ENCODE peak calls at places on chromosome 1, in ten cellular contexts. One of them, this sample, is unnamed.

GRCh38 chr1:38680801-38681510 is 178.6 kb downstream of the RRAGC start:
- DNase-seq in AG10803: no peak
- DNase-seq in fibroblast of pulmonary artery: peak
- DNase-seq in lung: no peak
- DNase-seq in foreskin fibroblast: no peak
- DNase-seq in uterus: no peak
- DNase-seq in NB4: peak
- DNase-seq in IMR-90: no peak
- DNase-seq in LNCaP clone FGC: no peak
- DNase-seq in prostate gland: no peak
- DNase-seq in this sample: no peak

GRCh38 chr1:8351693-8352470 is 34.0 kb downstream of the SLC45A1 start:
- DNase-seq in lung: no peak
- DNase-seq in prostate gland: no peak
- DNase-seq in NB4: peak
- DNase-seq in AG10803: no peak
- DNase-seq in uterus: peak
- DNase-seq in LNCaP clone FGC: no peak
- DNase-seq in IMR-90: no peak
- DNase-seq in foreskin fibroblast: no peak
- DNase-seq in fibroblast of pulmonary artery: no peak
- DNase-seq in this sample: peak

GRCh38 chr1:25806418-25806817 is 6.4 kb downstream of the SELENON start:
- DNase-seq in foreskin fibroblast: no peak
- DNase-seq in IMR-90: peak
- DNase-seq in fibroblast of pulmonary artery: peak
- DNase-seq in AG10803: peak
- DNase-seq in LNCaP clone FGC: no peak
- DNase-seq in prostate gland: no peak
- DNase-seq in uterus: peak
- DNase-seq in NB4: no peak
- DNase-seq in lung: no peak
- DNase-seq in this sample: no peak

GRCh38 chr1:218073062-218073461 is 212.0 kb upstream of the RRP15 start:
- DNase-seq in lung: no peak
- DNase-seq in prostate gland: no peak
- DNase-seq in IMR-90: no peak
- DNase-seq in LNCaP clone FGC: no peak
- DNase-seq in AG10803: no peak
- DNase-seq in fibroblast of pulmonary artery: no peak
- DNase-seq in uterus: no peak
- DNase-seq in foreskin fibroblast: no peak
- DNase-seq in NB4: no peak
- DNase-seq in this sample: no peak

GRCh38 chr1:16153999-16154673 is 1.7 kb downstream of the EPHA2 start:
- DNase-seq in IMR-90: no peak
- DNase-seq in NB4: no peak
- DNase-seq in lung: no peak
- DNase-seq in AG10803: no peak
- DNase-seq in fibroblast of pulmonary artery: no peak
- DNase-seq in uterus: no peak
- DNase-seq in foreskin fibroblast: no peak
- DNase-seq in prostate gland: no peak
- DNase-seq in LNCaP clone FGC: no peak
- DNase-seq in this sample: no peak

GRCh38 chr1:25909062-25909461 is 2.8 kb upstream of the STMN1 start:
- DNase-seq in AG10803: no peak
- DNase-seq in lung: no peak
- DNase-seq in LNCaP clone FGC: no peak
- DNase-seq in foreskin fibroblast: no peak
- DNase-seq in prostate gland: no peak
- DNase-seq in IMR-90: no peak
- DNase-seq in NB4: no peak
- DNase-seq in fibroblast of pulmonary artery: no peak
- DNase-seq in uterus: no peak
- DNase-seq in this sample: no peak

GRCh38 chr1:235513495-235514366 is 9.5 kb upstream of the B3GALNT2 start:
- DNase-seq in prostate gland: peak
- DNase-seq in LNCaP clone FGC: peak
- DNase-seq in IMR-90: peak
- DNase-seq in foreskin fibroblast: peak
- DNase-seq in NB4: peak
- DNase-seq in AG10803: peak
- DNase-seq in fibroblast of pulmonary artery: peak
- DNase-seq in lung: no peak
- DNase-seq in uterus: no peak
- DNase-seq in this sample: no peak

GRCh38 chr1:57576750-57577149 is 152.9 kb upstream of the DAB1 start:
- DNase-seq in AG10803: no peak
- DNase-seq in uterus: no peak
- DNase-seq in prostate gland: no peak
- DNase-seq in NB4: no peak
- DNase-seq in fibroblast of pulmonary artery: no peak
- DNase-seq in IMR-90: no peak
- DNase-seq in foreskin fibroblast: no peak
- DNase-seq in lung: no peak
- DNase-seq in LNCaP clone FGC: peak
- DNase-seq in this sample: no peak

GRCh38 chr1:145545055-145545454 is 62.7 kb upstream of the GPR89A start:
- DNase-seq in NB4: no peak
- DNase-seq in fibroblast of pulmonary artery: no peak
- DNase-seq in prostate gland: no peak
- DNase-seq in uterus: no peak
- DNase-seq in LNCaP clone FGC: no peak
- DNase-seq in lung: no peak
- DNase-seq in AG10803: no peak
- DNase-seq in IMR-90: peak
- DNase-seq in foreskin fibroblast: no peak
- DNase-seq in this sample: no peak
- H3K4me3 ChIP-seq in NB4: no peak
- H3K4me3 ChIP-seq in fibroblast of pulmonary artery: no peak
- H3K4me3 ChIP-seq in prostate gland: no peak
- H3K4me3 ChIP-seq in uterus: no peak
- H3K4me3 ChIP-seq in LNCaP clone FGC: no peak
- H3K4me3 ChIP-seq in lung: no peak
- H3K4me3 ChIP-seq in AG10803: no peak
- H3K4me3 ChIP-seq in IMR-90: no peak
- H3K4me3 ChIP-seq in foreskin fibroblast: no peak
- H3K4me3 ChIP-seq in this sample: no peak

GRCh38 chr1:59698386-59698785 is 116.4 kb upstream of the HOOK1 start:
- DNase-seq in NB4: peak
- DNase-seq in prostate gland: no peak
- DNase-seq in uterus: no peak
- DNase-seq in fibroblast of pulmonary artery: no peak
- DNase-seq in lung: no peak
- DNase-seq in foreskin fibroblast: no peak
- DNase-seq in LNCaP clone FGC: no peak
- DNase-seq in AG10803: no peak
- DNase-seq in IMR-90: no peak
- DNase-seq in this sample: no peak

GRCh38 chr1:59697138-59697811 is 117.5 kb upstream of the HOOK1 start:
- DNase-seq in lung: no peak
- DNase-seq in IMR-90: no peak
- DNase-seq in uterus: no peak
- DNase-seq in fibroblast of pulmonary artery: no peak
- DNase-seq in foreskin fibroblast: no peak
- DNase-seq in NB4: peak
- DNase-seq in LNCaP clone FGC: no peak
- DNase-seq in AG10803: no peak
- DNase-seq in prostate gland: no peak
- DNase-seq in this sample: no peak

GRCh38 chr1:59699227-59699847 is 115.4 kb upstream of the HOOK1 start:
- DNase-seq in NB4: peak
- DNase-seq in uterus: no peak
- DNase-seq in fibroblast of pulmonary artery: peak
- DNase-seq in AG10803: peak
- DNase-seq in IMR-90: peak
- DNase-seq in foreskin fibroblast: no peak
- DNase-seq in LNCaP clone FGC: no peak
- DNase-seq in lung: no peak
- DNase-seq in prostate gland: no peak
- DNase-seq in this sample: no peak

GRCh38 chr1:59695301-59695700 is 119.4 kb upstream of the HOOK1 start:
- DNase-seq in foreskin fibroblast: no peak
- DNase-seq in IMR-90: no peak
- DNase-seq in prostate gland: no peak
- DNase-seq in lung: no peak
- DNase-seq in AG10803: peak
- DNase-seq in uterus: no peak
- DNase-seq in LNCaP clone FGC: no peak
- DNase-seq in fibroblast of pulmonary artery: no peak
- DNase-seq in NB4: no peak
- DNase-seq in this sample: no peak

GRCh38 chr1:59696421-59697115 is 118.2 kb upstream of the HOOK1 start:
- DNase-seq in LNCaP clone FGC: no peak
- DNase-seq in foreskin fibroblast: no peak
- DNase-seq in AG10803: no peak
- DNase-seq in fibroblast of pulmonary artery: no peak
- DNase-seq in lung: no peak
- DNase-seq in IMR-90: no peak
- DNase-seq in NB4: peak
- DNase-seq in uterus: no peak
- DNase-seq in prostate gland: no peak
- DNase-seq in this sample: no peak
- H3K4me3 ChIP-seq in LNCaP clone FGC: no peak
- H3K4me3 ChIP-seq in foreskin fibroblast: no peak
- H3K4me3 ChIP-seq in AG10803: no peak
- H3K4me3 ChIP-seq in fibroblast of pulmonary artery: no peak
- H3K4me3 ChIP-seq in lung: no peak
- H3K4me3 ChIP-seq in IMR-90: no peak
- H3K4me3 ChIP-seq in NB4: peak
- H3K4me3 ChIP-seq in uterus: no peak
- H3K4me3 ChIP-seq in prostate gland: no peak
- H3K4me3 ChIP-seq in this sample: no peak

GRCh38 chr1:45679123-45679522 is 7.2 kb downstream of the GPBP1L1 start:
- DNase-seq in IMR-90: peak
- DNase-seq in AG10803: peak
- DNase-seq in prostate gland: no peak
- DNase-seq in LNCaP clone FGC: peak
- DNase-seq in foreskin fibroblast: no peak
- DNase-seq in uterus: no peak
- DNase-seq in fibroblast of pulmonary artery: peak
- DNase-seq in lung: no peak
- DNase-seq in NB4: no peak
- DNase-seq in this sample: no peak

GRCh38 chr1:45685308-45686080 is 839 bp downstream of the GPBP1L1 start:
- DNase-seq in lung: no peak
- DNase-seq in NB4: peak
- DNase-seq in fibroblast of pulmonary artery: no peak
- DNase-seq in foreskin fibroblast: no peak
- DNase-seq in IMR-90: peak
- DNase-seq in LNCaP clone FGC: no peak
- DNase-seq in prostate gland: peak
- DNase-seq in uterus: no peak
- DNase-seq in AG10803: no peak
- DNase-seq in this sample: no peak

GRCh38 chr1:45686081-45687013 is at the start of gene GPBP1L1:
- DNase-seq in lung: peak
- DNase-seq in AG10803: peak
- DNase-seq in IMR-90: peak
- DNase-seq in NB4: peak
- DNase-seq in prostate gland: peak
- DNase-seq in LNCaP clone FGC: peak
- DNase-seq in foreskin fibroblast: peak
- DNase-seq in fibroblast of pulmonary artery: peak
- DNase-seq in uterus: peak
- DNase-seq in this sample: peak

GRCh38 chr1:45684402-45684801 is 1.9 kb downstream of the GPBP1L1 start:
- DNase-seq in AG10803: no peak
- DNase-seq in IMR-90: no peak
- DNase-seq in uterus: no peak
- DNase-seq in LNCaP clone FGC: no peak
- DNase-seq in foreskin fibroblast: no peak
- DNase-seq in prostate gland: no peak
- DNase-seq in fibroblast of pulmonary artery: no peak
- DNase-seq in NB4: no peak
- DNase-seq in lung: no peak
- DNase-seq in this sample: no peak

DNA sequence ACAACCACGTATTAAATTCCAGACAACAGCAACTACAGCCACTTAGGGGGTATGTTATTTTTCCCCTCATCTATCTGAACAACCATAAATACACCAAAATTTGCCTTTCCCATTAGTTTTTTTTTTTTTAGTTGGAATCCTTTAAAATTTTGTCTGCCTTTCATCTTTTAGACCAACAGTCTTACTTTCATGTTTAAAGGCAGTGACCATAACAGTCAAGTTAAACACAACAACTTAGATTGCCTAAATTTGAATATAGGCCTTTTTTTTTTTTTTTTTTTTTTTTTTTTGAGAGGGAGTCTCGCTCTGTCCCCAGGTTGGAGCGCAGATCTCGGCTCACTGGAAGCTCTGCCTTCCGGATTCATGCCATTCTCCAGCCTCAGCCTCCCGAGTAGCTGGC is 3.4 kb downstream of the GPBP1L1 start:
- DNase-seq in IMR-90: no peak
- DNase-seq in AG10803: no peak
- DNase-seq in lung: no peak
- DNase-seq in fibroblast of pulmonary artery: no peak
- DNase-seq in uterus: no peak
- DNase-seq in LNCaP clone FGC: no peak
- DNase-seq in foreskin fibroblast: no peak
- DNase-seq in prostate gland: no peak
- DNase-seq in NB4: no peak
- DNase-seq in this sample: no peak
- H3K4me3 ChIP-seq in IMR-90: no peak
- H3K4me3 ChIP-seq in AG10803: no peak
- H3K4me3 ChIP-seq in lung: no peak
- H3K4me3 ChIP-seq in fibroblast of pulmonary artery: no peak
- H3K4me3 ChIP-seq in uterus: no peak
- H3K4me3 ChIP-seq in LNCaP clone FGC: no peak
- H3K4me3 ChIP-seq in foreskin fibroblast: no peak
- H3K4me3 ChIP-seq in prostate gland: no peak
- H3K4me3 ChIP-seq in NB4: peak
- H3K4me3 ChIP-seq in this sample: no peak

GRCh38 chr1:227358079-227358358 is 39.7 kb upstream of the CDC42BPA start:
- DNase-seq in lung: no peak
- DNase-seq in LNCaP clone FGC: no peak
- DNase-seq in foreskin fibroblast: no peak
- DNase-seq in prostate gland: no peak
- DNase-seq in fibroblast of pulmonary artery: no peak
- DNase-seq in NB4: no peak
- DNase-seq in IMR-90: no peak
- DNase-seq in uterus: no peak
- DNase-seq in AG10803: no peak
- DNase-seq in this sample: no peak

GRCh38 chr1:227357229-227358078 is 39.2 kb upstream of the CDC42BPA start:
- DNase-seq in IMR-90: peak
- DNase-seq in prostate gland: no peak
- DNase-seq in uterus: peak
- DNase-seq in NB4: peak
- DNase-seq in LNCaP clone FGC: no peak
- DNase-seq in foreskin fibroblast: peak
- DNase-seq in lung: peak
- DNase-seq in AG10803: peak
- DNase-seq in fibroblast of pulmonary artery: peak
- DNase-seq in this sample: peak

GRCh38 chr1:227355542-227356270 is 37.4 kb upstream of the CDC42BPA start:
- DNase-seq in foreskin fibroblast: no peak
- DNase-seq in AG10803: no peak
- DNase-seq in fibroblast of pulmonary artery: no peak
- DNase-seq in uterus: no peak
- DNase-seq in LNCaP clone FGC: no peak
- DNase-seq in IMR-90: no peak
- DNase-seq in NB4: no peak
- DNase-seq in prostate gland: no peak
- DNase-seq in lung: no peak
- DNase-seq in this sample: no peak

GRCh38 chr1:227353186-227353585 is 34.9 kb upstream of the CDC42BPA start:
- DNase-seq in NB4: no peak
- DNase-seq in uterus: no peak
- DNase-seq in prostate gland: no peak
- DNase-seq in IMR-90: no peak
- DNase-seq in fibroblast of pulmonary artery: no peak
- DNase-seq in lung: no peak
- DNase-seq in LNCaP clone FGC: no peak
- DNase-seq in AG10803: no peak
- DNase-seq in foreskin fibroblast: no peak
- DNase-seq in this sample: no peak

GRCh38 chr1:227356582-227357228 is 38.4 kb upstream of the CDC42BPA start:
- DNase-seq in IMR-90: no peak
- DNase-seq in prostate gland: no peak
- DNase-seq in lung: no peak
- DNase-seq in fibroblast of pulmonary artery: peak
- DNase-seq in LNCaP clone FGC: no peak
- DNase-seq in foreskin fibroblast: no peak
- DNase-seq in AG10803: no peak
- DNase-seq in NB4: no peak
- DNase-seq in uterus: no peak
- DNase-seq in this sample: no peak
- H3K4me3 ChIP-seq in IMR-90: no peak
- H3K4me3 ChIP-seq in prostate gland: no peak
- H3K4me3 ChIP-seq in lung: no peak
- H3K4me3 ChIP-seq in fibroblast of pulmonary artery: no peak
- H3K4me3 ChIP-seq in LNCaP clone FGC: no peak
- H3K4me3 ChIP-seq in foreskin fibroblast: no peak
- H3K4me3 ChIP-seq in AG10803: no peak
- H3K4me3 ChIP-seq in NB4: no peak
- H3K4me3 ChIP-seq in uterus: no peak
- H3K4me3 ChIP-seq in this sample: no peak